ENCODE peak calls at places on chromosome 4, in eight cellular contexts. H is A549; Y is CD8-positive, alpha-beta memory T cell; C is GM13976; U is left lung; Q is HuH-7; L is GM12865; M is astrocyte of the spinal cord. P is an unnamed sample.

GRCh38 chr4:76384052-76384451 is 36.9 kb downstream of the CCDC158 start:
- DNase-seq in H (peak), Q (no peak), U (no peak), Y (no peak), C (no peak), M (no peak), L (no peak), P (no peak)

GRCh38 chr4:10101559-10102192 is 14.9 kb downstream of the WDR1 start:
- DNase-seq in U (peak), C (no peak), M (no peak), Q (no peak), L (no peak), Y (no peak), H (no peak), P (no peak)

GRCh38 chr4:87051121-87051713 is 116.4 kb downstream of the AFF1 start:
- DNase-seq in M (no peak), Y (no peak), Q (no peak), U (no peak), L (peak), C (no peak), H (no peak), P (no peak)

GRCh38 chr4:110364911-110365520 is 110.9 kb upstream of the ENPEP start:
- DNase-seq in H (no peak), C (no peak), Y (no peak), Q (no peak), U (no peak), M (peak), L (no peak), P (no peak)

GRCh38 chr4:140995058-140995457 is 138.2 kb downstream of the RNF150 start:
- DNase-seq in C (no peak), L (no peak), Q (no peak), H (no peak), U (no peak), Y (no peak), M (peak), P (no peak)

GRCh38 chr4:177778623-177779022 is 336.4 kb upstream of the AGA start:
- DNase-seq in Q (no peak), L (no peak), C (no peak), M (no peak), H (no peak), Y (no peak), U (no peak), P (no peak)

GRCh38 chr4:41050116-41050515 is 164.2 kb downstream of the APBB2 start:
- DNase-seq in H (no peak), Q (no peak), M (no peak), C (no peak), U (no peak), L (no peak), Y (no peak), P (no peak)

GRCh38 chr4:186946682-186947294 is 223.1 kb upstream of the FAT1 start:
- DNase-seq in M (peak), C (no peak), H (peak), Q (peak), Y (no peak), U (peak), L (no peak), P (no peak)

GRCh38 chr4:137536789-137537561 is 4.7 kb upstream of the PCDH18 start:
- DNase-seq in M (no peak), H (no peak), U (no peak), Y (no peak), Q (no peak), L (no peak), C (no peak), P (no peak)

GRCh38 chr4:40316333-40316781 is 18.8 kb upstream of the CHRNA9 start:
- DNase-seq in C (peak), U (no peak), H (peak), M (peak), Y (no peak), L (peak), Q (no peak), P (no peak)

GRCh38 chr4:83224502-83225197 is 59.9 kb downstream of the COQ2 start:
- DNase-seq in H (no peak), C (no peak), Y (no peak), Q (no peak), M (no peak), U (no peak), L (no peak), P (no peak)

GRCh38 chr4:105657117-105657765 is 51.2 kb downstream of the INTS12 start:
- DNase-seq in M (no peak), Y (no peak), U (no peak), Q (no peak), L (no peak), C (no peak), H (no peak), P (no peak)

GRCh38 chr4:121034010-121034409 is 38.3 kb downstream of the NDNF start:
- DNase-seq in C (no peak), Q (no peak), Y (no peak), M (peak), L (no peak), U (no peak), H (no peak), P (no peak)